ENCODE peak calls at places on chromosomes 7 and 10, in six cellular contexts. One of them, this sample, is unnamed.

GRCh38 chr7:144414815-144415214 is 11.3 kb upstream of the NOBOX start:
- ATAC-seq in activated CD8-positive, alpha-beta T cell treated with anti-CD3 and anti-CD28 coated beads, Interleukin-2, amount 10 ng/mL, durations not matched to agents 7 days and 5 days: no peak
- ATAC-seq in naive thymus-derived CD8-positive, alpha-beta T cell: no peak
- ATAC-seq in HCT116: no peak
- ATAC-seq in RWPE2: no peak
- ATAC-seq in naive B cell: no peak
- ATAC-seq in this sample: no peak

GRCh38 chr7:122629412-122629953 is 69.4 kb downstream of the RNF133 start:
- ATAC-seq in activated CD8-positive, alpha-beta T cell treated with anti-CD3 and anti-CD28 coated beads, Interleukin-2, amount 10 ng/mL, durations not matched to agents 7 days and 5 days: no peak
- ATAC-seq in naive thymus-derived CD8-positive, alpha-beta T cell: no peak
- ATAC-seq in HCT116: no peak
- ATAC-seq in RWPE2: no peak
- ATAC-seq in naive B cell: no peak
- ATAC-seq in this sample: no peak

GRCh38 chr10:28806951-28807759 is 129.8 kb downstream of the BAMBI start:
- ATAC-seq in activated CD8-positive, alpha-beta T cell treated with anti-CD3 and anti-CD28 coated beads, Interleukin-2, amount 10 ng/mL, durations not matched to agents 7 days and 5 days: no peak
- ATAC-seq in naive thymus-derived CD8-positive, alpha-beta T cell: no peak
- ATAC-seq in HCT116: no peak
- ATAC-seq in RWPE2: no peak
- ATAC-seq in naive B cell: no peak
- ATAC-seq in this sample: no peak

GRCh38 chr10:46525177-46525823 is 31.2 kb downstream of the GPRIN2 start:
- ATAC-seq in activated CD8-positive, alpha-beta T cell treated with anti-CD3 and anti-CD28 coated beads, Interleukin-2, amount 10 ng/mL, durations not matched to agents 7 days and 5 days: peak
- ATAC-seq in naive thymus-derived CD8-positive, alpha-beta T cell: no peak
- ATAC-seq in HCT116: peak
- ATAC-seq in RWPE2: peak
- ATAC-seq in naive B cell: no peak
- ATAC-seq in this sample: no peak

GRCh38 chr7:107072133-107072532 is 27.6 kb downstream of the PRKAR2B start:
- ATAC-seq in activated CD8-positive, alpha-beta T cell treated with anti-CD3 and anti-CD28 coated beads, Interleukin-2, amount 10 ng/mL, durations not matched to agents 7 days and 5 days: no peak
- ATAC-seq in naive thymus-derived CD8-positive, alpha-beta T cell: no peak
- ATAC-seq in HCT116: no peak
- ATAC-seq in RWPE2: no peak
- ATAC-seq in naive B cell: no peak
- ATAC-seq in this sample: no peak

GRCh38 chr10:113006656-113007342 is 56.8 kb downstream of the TCF7L2 start:
- ATAC-seq in activated CD8-positive, alpha-beta T cell treated with anti-CD3 and anti-CD28 coated beads, Interleukin-2, amount 10 ng/mL, durations not matched to agents 7 days and 5 days: peak
- ATAC-seq in naive thymus-derived CD8-positive, alpha-beta T cell: peak
- ATAC-seq in HCT116: no peak
- ATAC-seq in RWPE2: no peak
- ATAC-seq in naive B cell: no peak
- ATAC-seq in this sample: no peak

GRCh38 chr10:113239569-113239968 is 289.5 kb downstream of the TCF7L2 start:
- ATAC-seq in activated CD8-positive, alpha-beta T cell treated with anti-CD3 and anti-CD28 coated beads, Interleukin-2, amount 10 ng/mL, durations not matched to agents 7 days and 5 days: no peak
- ATAC-seq in naive thymus-derived CD8-positive, alpha-beta T cell: no peak
- ATAC-seq in HCT116: no peak
- ATAC-seq in RWPE2: no peak
- ATAC-seq in naive B cell: no peak
- ATAC-seq in this sample: no peak

GRCh38 chr7:76123316-76123715 is 75.4 kb downstream of the MDH2 start:
- ATAC-seq in activated CD8-positive, alpha-beta T cell treated with anti-CD3 and anti-CD28 coated beads, Interleukin-2, amount 10 ng/mL, durations not matched to agents 7 days and 5 days: no peak
- ATAC-seq in naive thymus-derived CD8-positive, alpha-beta T cell: no peak
- ATAC-seq in HCT116: no peak
- ATAC-seq in RWPE2: no peak
- ATAC-seq in naive B cell: no peak
- ATAC-seq in this sample: no peak

GRCh38 chr10:97891497-97892167 is 42.0 kb downstream of the GOLGA7B start:
- ATAC-seq in activated CD8-positive, alpha-beta T cell treated with anti-CD3 and anti-CD28 coated beads, Interleukin-2, amount 10 ng/mL, durations not matched to agents 7 days and 5 days: no peak
- ATAC-seq in naive thymus-derived CD8-positive, alpha-beta T cell: no peak
- ATAC-seq in HCT116: no peak
- ATAC-seq in RWPE2: no peak
- ATAC-seq in naive B cell: no peak
- ATAC-seq in this sample: no peak

GRCh38 chr7:145511014-145511413 is 605.6 kb upstream of the CNTNAP2 start:
- ATAC-seq in activated CD8-positive, alpha-beta T cell treated with anti-CD3 and anti-CD28 coated beads, Interleukin-2, amount 10 ng/mL, durations not matched to agents 7 days and 5 days: no peak
- ATAC-seq in naive thymus-derived CD8-positive, alpha-beta T cell: no peak
- ATAC-seq in HCT116: no peak
- ATAC-seq in RWPE2: no peak
- ATAC-seq in naive B cell: no peak
- ATAC-seq in this sample: no peak

GRCh38 chr7:140225562-140226249 is 48.9 kb upstream of the KDM7A start:
- ATAC-seq in activated CD8-positive, alpha-beta T cell treated with anti-CD3 and anti-CD28 coated beads, Interleukin-2, amount 10 ng/mL, durations not matched to agents 7 days and 5 days: no peak
- ATAC-seq in naive thymus-derived CD8-positive, alpha-beta T cell: no peak
- ATAC-seq in HCT116: no peak
- ATAC-seq in RWPE2: no peak
- ATAC-seq in naive B cell: no peak
- ATAC-seq in this sample: no peak

GRCh38 chr10:117502421-117503169 is 40.0 kb upstream of the EMX2 start:
- ATAC-seq in activated CD8-positive, alpha-beta T cell treated with anti-CD3 and anti-CD28 coated beads, Interleukin-2, amount 10 ng/mL, durations not matched to agents 7 days and 5 days: no peak
- ATAC-seq in naive thymus-derived CD8-positive, alpha-beta T cell: no peak
- ATAC-seq in HCT116: no peak
- ATAC-seq in RWPE2: no peak
- ATAC-seq in naive B cell: no peak
- ATAC-seq in this sample: no peak

GRCh38 chr7:158829021-158829341 is 328 bp downstream of the ESYT2 start:
- ATAC-seq in activated CD8-positive, alpha-beta T cell treated with anti-CD3 and anti-CD28 coated beads, Interleukin-2, amount 10 ng/mL, durations not matched to agents 7 days and 5 days: peak
- ATAC-seq in naive thymus-derived CD8-positive, alpha-beta T cell: peak
- ATAC-seq in HCT116: peak
- ATAC-seq in RWPE2: peak
- ATAC-seq in naive B cell: peak
- ATAC-seq in this sample: peak

GRCh38 chr10:117942261-117942660 is 104.5 kb downstream of the RAB11FIP2 start:
- ATAC-seq in activated CD8-positive, alpha-beta T cell treated with anti-CD3 and anti-CD28 coated beads, Interleukin-2, amount 10 ng/mL, durations not matched to agents 7 days and 5 days: no peak
- ATAC-seq in naive thymus-derived CD8-positive, alpha-beta T cell: no peak
- ATAC-seq in HCT116: no peak
- ATAC-seq in RWPE2: no peak
- ATAC-seq in naive B cell: no peak
- ATAC-seq in this sample: no peak

GRCh38 chr10:124990671-124991625 is 49.0 kb downstream of the ZRANB1 start:
- ATAC-seq in activated CD8-positive, alpha-beta T cell treated with anti-CD3 and anti-CD28 coated beads, Interleukin-2, amount 10 ng/mL, durations not matched to agents 7 days and 5 days: no peak
- ATAC-seq in naive thymus-derived CD8-positive, alpha-beta T cell: no peak
- ATAC-seq in HCT116: no peak
- ATAC-seq in RWPE2: no peak
- ATAC-seq in naive B cell: no peak
- ATAC-seq in this sample: no peak

GRCh38 chr7:47145982-47146381 is 435.9 kb downstream of the TNS3 start:
- ATAC-seq in activated CD8-positive, alpha-beta T cell treated with anti-CD3 and anti-CD28 coated beads, Interleukin-2, amount 10 ng/mL, durations not matched to agents 7 days and 5 days: no peak
- ATAC-seq in naive thymus-derived CD8-positive, alpha-beta T cell: no peak
- ATAC-seq in HCT116: no peak
- ATAC-seq in RWPE2: no peak
- ATAC-seq in naive B cell: no peak
- ATAC-seq in this sample: no peak

GRCh38 chr10:50291261-50291850 is 40.0 kb upstream of the ASAH2 start:
- ATAC-seq in activated CD8-positive, alpha-beta T cell treated with anti-CD3 and anti-CD28 coated beads, Interleukin-2, amount 10 ng/mL, durations not matched to agents 7 days and 5 days: no peak
- ATAC-seq in naive thymus-derived CD8-positive, alpha-beta T cell: no peak
- ATAC-seq in HCT116: no peak
- ATAC-seq in RWPE2: peak
- ATAC-seq in naive B cell: no peak
- ATAC-seq in this sample: no peak

GRCh38 chr10:5360318-5360915 is 4.3 kb upstream of the UCN3 start:
- ATAC-seq in activated CD8-positive, alpha-beta T cell treated with anti-CD3 and anti-CD28 coated beads, Interleukin-2, amount 10 ng/mL, durations not matched to agents 7 days and 5 days: no peak
- ATAC-seq in naive thymus-derived CD8-positive, alpha-beta T cell: no peak
- ATAC-seq in HCT116: no peak
- ATAC-seq in RWPE2: no peak
- ATAC-seq in naive B cell: no peak
- ATAC-seq in this sample: no peak

GRCh38 chr7:99278180-99278579 is 5.5 kb downstream of the MYH16 start:
- ATAC-seq in activated CD8-positive, alpha-beta T cell treated with anti-CD3 and anti-CD28 coated beads, Interleukin-2, amount 10 ng/mL, durations not matched to agents 7 days and 5 days: no peak
- ATAC-seq in naive thymus-derived CD8-positive, alpha-beta T cell: no peak
- ATAC-seq in HCT116: no peak
- ATAC-seq in RWPE2: no peak
- ATAC-seq in naive B cell: no peak
- ATAC-seq in this sample: no peak

GRCh38 chr10:974038-974784 is 14.0 kb upstream of the GTPBP4 start:
- ATAC-seq in activated CD8-positive, alpha-beta T cell treated with anti-CD3 and anti-CD28 coated beads, Interleukin-2, amount 10 ng/mL, durations not matched to agents 7 days and 5 days: no peak
- ATAC-seq in naive thymus-derived CD8-positive, alpha-beta T cell: no peak
- ATAC-seq in HCT116: no peak
- ATAC-seq in RWPE2: no peak
- ATAC-seq in naive B cell: no peak
- ATAC-seq in this sample: no peak

GRCh38 chr10:120765241-120765803 is 85.8 kb upstream of the WDR11 start:
- ATAC-seq in activated CD8-positive, alpha-beta T cell treated with anti-CD3 and anti-CD28 coated beads, Interleukin-2, amount 10 ng/mL, durations not matched to agents 7 days and 5 days: no peak
- ATAC-seq in naive thymus-derived CD8-positive, alpha-beta T cell: no peak
- ATAC-seq in HCT116: no peak
- ATAC-seq in RWPE2: no peak
- ATAC-seq in naive B cell: no peak
- ATAC-seq in this sample: no peak

GRCh38 chr10:73088304-73088703 is 8.4 kb downstream of the P4HA1 start:
- ATAC-seq in activated CD8-positive, alpha-beta T cell treated with anti-CD3 and anti-CD28 coated beads, Interleukin-2, amount 10 ng/mL, durations not matched to agents 7 days and 5 days: no peak
- ATAC-seq in naive thymus-derived CD8-positive, alpha-beta T cell: no peak
- ATAC-seq in HCT116: no peak
- ATAC-seq in RWPE2: no peak
- ATAC-seq in naive B cell: no peak
- ATAC-seq in this sample: no peak

GRCh38 chr7:79453558-79454324 is at the start of gene MAGI2:
- ATAC-seq in activated CD8-positive, alpha-beta T cell treated with anti-CD3 and anti-CD28 coated beads, Interleukin-2, amount 10 ng/mL, durations not matched to agents 7 days and 5 days: peak
- ATAC-seq in naive thymus-derived CD8-positive, alpha-beta T cell: peak
- ATAC-seq in HCT116: no peak
- ATAC-seq in RWPE2: peak
- ATAC-seq in naive B cell: no peak
- ATAC-seq in this sample: peak

GRCh38 chr10:91247360-91248111 is 27.1 kb downstream of the PCGF5 start:
- ATAC-seq in activated CD8-positive, alpha-beta T cell treated with anti-CD3 and anti-CD28 coated beads, Interleukin-2, amount 10 ng/mL, durations not matched to agents 7 days and 5 days: peak
- ATAC-seq in naive thymus-derived CD8-positive, alpha-beta T cell: peak
- ATAC-seq in HCT116: no peak
- ATAC-seq in RWPE2: no peak
- ATAC-seq in naive B cell: no peak
- ATAC-seq in this sample: no peak

GRCh38 chr7:44891372-44891771 is 6.0 kb upstream of the PURB start:
- ATAC-seq in activated CD8-positive, alpha-beta T cell treated with anti-CD3 and anti-CD28 coated beads, Interleukin-2, amount 10 ng/mL, durations not matched to agents 7 days and 5 days: peak
- ATAC-seq in naive thymus-derived CD8-positive, alpha-beta T cell: peak
- ATAC-seq in HCT116: no peak
- ATAC-seq in RWPE2: no peak
- ATAC-seq in naive B cell: no peak
- ATAC-seq in this sample: no peak

GRCh38 chr10:132897516-132898381 is 44.6 kb downstream of the CFAP46 start:
- ATAC-seq in activated CD8-positive, alpha-beta T cell treated with anti-CD3 and anti-CD28 coated beads, Interleukin-2, amount 10 ng/mL, durations not matched to agents 7 days and 5 days: no peak
- ATAC-seq in naive thymus-derived CD8-positive, alpha-beta T cell: no peak
- ATAC-seq in HCT116: no peak
- ATAC-seq in RWPE2: no peak
- ATAC-seq in naive B cell: no peak
- ATAC-seq in this sample: peak

GRCh38 chr7:41702635-41703371 is at the start of gene INHBA:
- ATAC-seq in activated CD8-positive, alpha-beta T cell treated with anti-CD3 and anti-CD28 coated beads, Interleukin-2, amount 10 ng/mL, durations not matched to agents 7 days and 5 days: no peak
- ATAC-seq in naive thymus-derived CD8-positive, alpha-beta T cell: no peak
- ATAC-seq in HCT116: no peak
- ATAC-seq in RWPE2: peak
- ATAC-seq in naive B cell: no peak
- ATAC-seq in this sample: no peak

GRCh38 chr7:29510028-29510427 is 53.6 kb upstream of the PRR15 start:
- ATAC-seq in activated CD8-positive, alpha-beta T cell treated with anti-CD3 and anti-CD28 coated beads, Interleukin-2, amount 10 ng/mL, durations not matched to agents 7 days and 5 days: no peak
- ATAC-seq in naive thymus-derived CD8-positive, alpha-beta T cell: no peak
- ATAC-seq in HCT116: no peak
- ATAC-seq in RWPE2: no peak
- ATAC-seq in naive B cell: no peak
- ATAC-seq in this sample: no peak

GRCh38 chr10:47415520-47416304 is 31.6 kb upstream of the ZNF488 start:
- ATAC-seq in activated CD8-positive, alpha-beta T cell treated with anti-CD3 and anti-CD28 coated beads, Interleukin-2, amount 10 ng/mL, durations not matched to agents 7 days and 5 days: no peak
- ATAC-seq in naive thymus-derived CD8-positive, alpha-beta T cell: no peak
- ATAC-seq in HCT116: no peak
- ATAC-seq in RWPE2: no peak
- ATAC-seq in naive B cell: no peak
- ATAC-seq in this sample: no peak

GRCh38 chr10:28533571-28534304 is 820 bp downstream of the WAC start:
- ATAC-seq in activated CD8-positive, alpha-beta T cell treated with anti-CD3 and anti-CD28 coated beads, Interleukin-2, amount 10 ng/mL, durations not matched to agents 7 days and 5 days: peak
- ATAC-seq in naive thymus-derived CD8-positive, alpha-beta T cell: peak
- ATAC-seq in HCT116: peak
- ATAC-seq in RWPE2: peak
- ATAC-seq in naive B cell: peak
- ATAC-seq in this sample: peak

GRCh38 chr10:131838921-131839320 is 61.9 kb upstream of the PPP2R2D start:
- ATAC-seq in activated CD8-positive, alpha-beta T cell treated with anti-CD3 and anti-CD28 coated beads, Interleukin-2, amount 10 ng/mL, durations not matched to agents 7 days and 5 days: no peak
- ATAC-seq in naive thymus-derived CD8-positive, alpha-beta T cell: no peak
- ATAC-seq in HCT116: no peak
- ATAC-seq in RWPE2: no peak
- ATAC-seq in naive B cell: no peak
- ATAC-seq in this sample: no peak

GRCh38 chr7:47491637-47492036 is 90.3 kb downstream of the TNS3 start:
- ATAC-seq in activated CD8-positive, alpha-beta T cell treated with anti-CD3 and anti-CD28 coated beads, Interleukin-2, amount 10 ng/mL, durations not matched to agents 7 days and 5 days: no peak
- ATAC-seq in naive thymus-derived CD8-positive, alpha-beta T cell: no peak
- ATAC-seq in HCT116: no peak
- ATAC-seq in RWPE2: no peak
- ATAC-seq in naive B cell: no peak
- ATAC-seq in this sample: no peak

GRCh38 chr10:48625013-48625412 is 20.1 kb upstream of the ARHGAP22 start:
- ATAC-seq in activated CD8-positive, alpha-beta T cell treated with anti-CD3 and anti-CD28 coated beads, Interleukin-2, amount 10 ng/mL, durations not matched to agents 7 days and 5 days: no peak
- ATAC-seq in naive thymus-derived CD8-positive, alpha-beta T cell: no peak
- ATAC-seq in HCT116: no peak
- ATAC-seq in RWPE2: no peak
- ATAC-seq in naive B cell: no peak
- ATAC-seq in this sample: no peak

GRCh38 chr7:3722396-3722846 is 421.4 kb downstream of the SDK1 start:
- ATAC-seq in activated CD8-positive, alpha-beta T cell treated with anti-CD3 and anti-CD28 coated beads, Interleukin-2, amount 10 ng/mL, durations not matched to agents 7 days and 5 days: no peak
- ATAC-seq in naive thymus-derived CD8-positive, alpha-beta T cell: peak
- ATAC-seq in HCT116: peak
- ATAC-seq in RWPE2: no peak
- ATAC-seq in naive B cell: peak
- ATAC-seq in this sample: peak

GRCh38 chr10:5492929-5493576 is 6.3 kb downstream of the CALML5 start:
- ATAC-seq in activated CD8-positive, alpha-beta T cell treated with anti-CD3 and anti-CD28 coated beads, Interleukin-2, amount 10 ng/mL, durations not matched to agents 7 days and 5 days: no peak
- ATAC-seq in naive thymus-derived CD8-positive, alpha-beta T cell: no peak
- ATAC-seq in HCT116: no peak
- ATAC-seq in RWPE2: no peak
- ATAC-seq in naive B cell: no peak
- ATAC-seq in this sample: no peak

GRCh38 chr10:71505366-71505760 is 108.6 kb downstream of the CDH23 start:
- ATAC-seq in activated CD8-positive, alpha-beta T cell treated with anti-CD3 and anti-CD28 coated beads, Interleukin-2, amount 10 ng/mL, durations not matched to agents 7 days and 5 days: no peak
- ATAC-seq in naive thymus-derived CD8-positive, alpha-beta T cell: no peak
- ATAC-seq in HCT116: no peak
- ATAC-seq in RWPE2: no peak
- ATAC-seq in naive B cell: no peak
- ATAC-seq in this sample: no peak

GRCh38 chr10:52965938-52966401 is 193.4 kb upstream of the MBL2 start:
- ATAC-seq in activated CD8-positive, alpha-beta T cell treated with anti-CD3 and anti-CD28 coated beads, Interleukin-2, amount 10 ng/mL, durations not matched to agents 7 days and 5 days: no peak
- ATAC-seq in naive thymus-derived CD8-positive, alpha-beta T cell: no peak
- ATAC-seq in HCT116: no peak
- ATAC-seq in RWPE2: no peak
- ATAC-seq in naive B cell: peak
- ATAC-seq in this sample: peak

GRCh38 chr10:123101844-123102243 is 33.9 kb upstream of the HMX3 start:
- ATAC-seq in activated CD8-positive, alpha-beta T cell treated with anti-CD3 and anti-CD28 coated beads, Interleukin-2, amount 10 ng/mL, durations not matched to agents 7 days and 5 days: no peak
- ATAC-seq in naive thymus-derived CD8-positive, alpha-beta T cell: no peak
- ATAC-seq in HCT116: peak
- ATAC-seq in RWPE2: no peak
- ATAC-seq in naive B cell: no peak
- ATAC-seq in this sample: no peak

GRCh38 chr7:5755704-5756131 is 25.7 kb downstream of the RNF216 start:
- ATAC-seq in activated CD8-positive, alpha-beta T cell treated with anti-CD3 and anti-CD28 coated beads, Interleukin-2, amount 10 ng/mL, durations not matched to agents 7 days and 5 days: no peak
- ATAC-seq in naive thymus-derived CD8-positive, alpha-beta T cell: no peak
- ATAC-seq in HCT116: no peak
- ATAC-seq in RWPE2: no peak
- ATAC-seq in naive B cell: no peak
- ATAC-seq in this sample: no peak